ENCODE peak calls at places on chromosomes 16 and 17, in ten cellular contexts. N is spleen, A is endothelial cell, M is brain microvascular endothelial cell, D is prostate gland, F is colonic mucosa, S is neural crest cell, C is IMR-90, X is GM12865, E is fibroblast of lung. R is an unnamed sample.

GRCh38 chr16:6193718-6194117 is 1096.1 kb upstream of the EEF2KMT start:
- DNase-seq in A (peak; percentile 79), E (peak; percentile 31), N (no peak), M (peak; percentile 27), F (peak; percentile 28), X (no peak), S (peak; percentile 9), C (no peak), D (no peak), R (peak; percentile 3)

GRCh38 chr16:85699628-85700027 is 10.9 kb upstream of the GINS2 start:
- DNase-seq in N (no peak), F (no peak), A (no peak), D (no peak), S (no peak), X (no peak), E (peak; percentile 57), M (peak; percentile 69), C (peak; percentile 75), R (peak; percentile 44)

GRCh38 chr16:50183316-50183715 is 30.2 kb downstream of the TENT4B start:
- DNase-seq in M (peak; percentile 70), N (no peak), F (no peak), D (no peak), X (no peak), S (no peak), A (no peak), C (peak; percentile 78), E (peak; percentile 94), R (no peak)

GRCh38 chr16:59635674-59636073 is 901.6 kb upstream of the GOT2 start:
- DNase-seq in M (peak; percentile 68), E (peak; percentile 86), N (no peak), F (no peak), D (no peak), C (peak; percentile 65), A (no peak), X (no peak), S (no peak), R (no peak)

GRCh38 chr17:17205368-17206148 is 575 bp downstream of the PLD6 start:
- DNase-seq in D (peak; percentile 62), M (no peak), S (no peak), A (no peak), C (peak; percentile 21), E (peak; percentile 52), N (peak; percentile 91), X (peak; percentile 90), F (peak; percentile 68), R (peak; percentile 73)

GRCh38 chr16:70775399-70775798 is 25.6 kb downstream of the VAC14 start:
- DNase-seq in N (peak; percentile 47), M (no peak), F (no peak), A (no peak), D (no peak), S (no peak), E (no peak), C (no peak), X (no peak), R (no peak)

GRCh38 chr17:74768069-74768762 is 7.9 kb downstream of the NAT9 start:
- DNase-seq in S (no peak), E (peak; percentile 71), X (no peak), D (no peak), A (no peak), M (no peak), N (no peak), F (no peak), C (peak; percentile 73), R (no peak)

GRCh38 chr16:6349725-6350124 is 982.9 kb upstream of the RBFOX1 start:
- DNase-seq in X (no peak), C (no peak), N (no peak), S (no peak), M (no peak), E (no peak), D (no peak), A (no peak), F (no peak), R (no peak)

GRCh38 chr16:85642762-85643281 is 29.7 kb downstream of the GSE1 start:
- DNase-seq in E (no peak), D (no peak), C (no peak), M (no peak), S (no peak), X (no peak), F (no peak), N (no peak), A (no peak), R (no peak)

GRCh38 chr17:59642535-59642934 is 22.8 kb downstream of the CLTC start:
- DNase-seq in A (no peak), N (no peak), S (no peak), E (no peak), M (no peak), X (no peak), F (no peak), D (no peak), C (no peak), R (no peak)

DNA sequence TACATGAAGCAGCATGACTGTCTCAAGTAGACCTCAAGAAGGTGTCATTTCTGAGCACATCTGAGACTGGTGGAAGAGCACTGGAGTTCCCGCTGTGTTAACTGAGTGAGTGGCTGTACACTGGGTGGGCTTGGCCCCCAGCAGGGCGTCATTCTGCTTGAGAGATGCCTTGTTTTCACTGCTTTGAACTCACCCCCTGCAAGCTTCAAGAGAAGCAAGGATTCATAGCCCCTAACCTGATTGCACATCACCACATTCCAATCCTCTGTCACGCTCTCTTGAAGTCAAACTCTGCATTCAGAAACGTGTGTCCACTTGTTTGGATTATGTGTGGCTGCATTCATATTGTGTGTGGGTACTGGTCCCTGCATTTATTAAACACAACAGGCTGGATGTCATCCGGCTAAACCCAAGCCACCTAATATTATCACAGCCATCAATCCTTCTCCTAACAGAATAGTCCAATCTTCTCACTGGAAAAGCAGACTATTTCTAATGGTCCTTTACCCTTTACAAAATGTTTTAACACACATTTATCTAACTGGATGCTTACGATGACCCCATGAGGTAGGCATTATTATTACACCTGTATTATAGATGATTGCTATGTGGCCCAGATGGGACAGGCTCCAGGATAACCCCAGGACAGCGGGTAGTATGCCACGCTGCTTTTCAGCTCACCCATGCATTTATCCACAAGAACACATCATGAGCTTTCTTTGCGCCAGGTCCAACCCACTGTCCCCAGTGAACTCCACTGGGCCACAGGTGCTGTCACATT is 76.3 kb downstream of the USP31 start:
- DNase-seq in A (no peak), S (no peak), E (peak; percentile 65), X (no peak), C (peak; percentile 63), N (no peak), M (peak; percentile 31), F (no peak), D (no peak), R (peak; percentile 87)
- TF ChIP-seq CTCF in A (peak; percentile 18), S (no peak), E (no peak), X (no peak), C (no peak), N (no peak), M (no peak), F (no peak), D (no peak), R (no peak)

DNA sequence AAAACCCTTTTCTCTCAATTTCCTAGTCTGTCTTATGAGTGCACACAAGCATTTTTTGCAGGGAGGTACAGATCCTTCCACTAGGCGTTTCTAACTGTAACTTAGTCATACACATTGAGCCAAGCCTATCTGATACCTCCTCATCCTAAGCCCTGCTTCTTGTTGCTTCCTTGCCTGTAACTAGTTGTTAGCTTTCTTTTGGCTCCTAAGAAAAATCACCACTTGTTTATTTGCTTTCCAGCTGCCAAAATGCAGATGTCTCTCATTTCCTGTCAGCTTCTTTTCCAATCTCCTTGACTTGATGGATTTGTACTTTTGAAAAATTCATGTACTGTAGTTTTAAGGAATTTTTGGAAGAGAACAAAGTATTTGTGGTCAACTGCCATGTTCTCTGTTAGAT is 73.7 kb downstream of the TNRC6C start:
- DNase-seq in E (peak; percentile 52), N (no peak), F (no peak), C (peak; percentile 76), S (no peak), A (no peak), M (peak; percentile 22), D (no peak), X (no peak), R (no peak)
- TF ChIP-seq CTCF in E (no peak), N (no peak), F (no peak), C (no peak), S (no peak), A (no peak), M (no peak), D (no peak), X (no peak), R (no peak)

GRCh38 chr17:42347198-42347597 is 41.0 kb downstream of the STAT3 start:
- DNase-seq in A (no peak), X (no peak), C (peak; percentile 86), N (no peak), E (peak; percentile 87), S (no peak), M (peak; percentile 83), D (peak; percentile 69), F (peak; percentile 38), R (peak; percentile 79)
- TF ChIP-seq CTCF in A (no peak), X (no peak), C (no peak), N (no peak), E (no peak), S (no peak), M (no peak), D (no peak), F (no peak), R (no peak)

GRCh38 chr17:42363231-42363630 is 25.0 kb downstream of the STAT3 start:
- DNase-seq in F (no peak), D (no peak), X (no peak), C (no peak), M (no peak), N (no peak), A (no peak), E (no peak), S (no peak), R (no peak)
- TF ChIP-seq CTCF in F (no peak), D (no peak), X (no peak), C (no peak), M (no peak), N (no peak), A (no peak), E (no peak), S (no peak), R (no peak)

GRCh38 chr16:69085032-69085695 is 20.3 kb upstream of the HAS3 start:
- DNase-seq in F (no peak), X (no peak), A (no peak), E (no peak), N (no peak), C (no peak), S (no peak), M (no peak), D (no peak), R (no peak)

GRCh38 chr16:69088684-69089083 is 16.8 kb upstream of the HAS3 start:
- DNase-seq in S (no peak), X (no peak), D (no peak), A (no peak), E (no peak), M (no peak), F (no peak), C (no peak), N (no peak), R (no peak)

GRCh38 chr16:69084301-69084700 is 21.2 kb upstream of the HAS3 start:
- DNase-seq in X (no peak), F (no peak), D (no peak), A (no peak), E (peak; percentile 79), S (no peak), M (peak; percentile 60), N (no peak), C (peak; percentile 53), R (no peak)

GRCh38 chr16:69087161-69087581 is 18.3 kb upstream of the HAS3 start:
- DNase-seq in D (no peak), N (no peak), F (no peak), M (no peak), S (no peak), X (no peak), E (no peak), C (no peak), A (no peak), R (no peak)

GRCh38 chr16:69083306-69083941 is 22.0 kb upstream of the HAS3 start:
- DNase-seq in M (no peak), S (no peak), D (no peak), X (no peak), N (no peak), E (no peak), F (no peak), C (no peak), A (no peak), R (no peak)
- TF ChIP-seq CTCF in M (peak; percentile 38), S (peak; percentile 17), D (no peak), X (peak; percentile 12), N (no peak), E (no peak), F (no peak), C (no peak), A (no peak), R (no peak)